ENCODE peak calls at places on chromosomes 1 and 21, in five cellular contexts. H is AG08396, J is HS-27A, B is Right ventricle myocardium superior, T is HuH-7.5. F is an unnamed sample.

GRCh38 chr21:36881223-36881622 is 85.2 kb downstream of the HLCS start:
- DNase-seq in B (no peak), H (no peak), J (no peak), T (no peak), F (no peak)

GRCh38 chr1:231850786-231851185 is 224.2 kb downstream of the DISC1 start:
- DNase-seq in J (no peak), T (no peak), B (peak), H (no peak), F (no peak)

GRCh38 chr1:79708646-79709237 is 702.2 kb upstream of the ADGRL4 start:
- DNase-seq in H (no peak), J (no peak), B (no peak), T (no peak), F (no peak)

GRCh38 chr1:202213361-202214088 is 19.9 kb downstream of the LGR6 start:
- DNase-seq in T (no peak), B (no peak), H (no peak), J (no peak), F (no peak)

GRCh38 chr1:99131541-99131940 is 126.9 kb upstream of the PLPPR5 start:
- DNase-seq in J (no peak), T (no peak), B (no peak), H (no peak), F (no peak)

GRCh38 chr1:177915641-177916040 is 54.2 kb downstream of the SEC16B start:
- DNase-seq in J (no peak), B (no peak), H (no peak), T (no peak), F (no peak)

GRCh38 chr1:230208619-230209261 is 141.7 kb downstream of the GALNT2 start:
- DNase-seq in H (no peak), J (no peak), B (no peak), T (no peak), F (peak)

GRCh38 chr1:235030919-235031596 is 97.6 kb downstream of the TOMM20 start:
- DNase-seq in T (no peak), H (no peak), J (no peak), B (no peak), F (no peak)

GRCh38 chr1:92822907-92823306 is 8.9 kb upstream of the RPL5 start:
- DNase-seq in J (peak), H (peak), T (no peak), B (no peak), F (no peak)

GRCh38 chr1:157442065-157442464 is 110.2 kb downstream of the FCRL5 start:
- DNase-seq in B (no peak), J (no peak), H (no peak), T (no peak), F (no peak)

GRCh38 chr21:36419996-36420395 is 34.8 kb downstream of the CHAF1B start:
- DNase-seq in T (peak), H (peak), J (peak), B (peak), F (peak)

GRCh38 chr1:161740871-161741270 is 8.7 kb upstream of the DUSP12 start:
- DNase-seq in H (no peak), B (no peak), T (no peak), J (no peak), F (no peak)

GRCh38 chr1:228228601-228229074 is 20.8 kb downstream of the OBSCN start:
- DNase-seq in J (no peak), B (no peak), T (no peak), H (no peak), F (no peak)

GRCh38 chr1:159170639-159171038 is 776 bp upstream of the CADM3 start:
- DNase-seq in J (no peak), B (no peak), H (no peak), T (no peak), F (no peak)

GRCh38 chr21:46126321-46127238 is 28.7 kb downstream of the COL6A2 start:
- DNase-seq in T (no peak), H (no peak), B (peak), J (no peak), F (no peak)

GRCh38 chr1:223244366-223245103 is 101.5 kb upstream of the TLR5 start:
- DNase-seq in H (no peak), B (no peak), J (no peak), T (no peak), F (no peak)

GRCh38 chr1:197469620-197470210 is 201.7 kb downstream of the CRB1 start:
- DNase-seq in H (no peak), T (no peak), J (no peak), B (no peak), F (no peak)

GRCh38 chr1:20100632-20101355 is 18.5 kb downstream of the PLA2G2D start:
- DNase-seq in J (peak), B (no peak), H (peak), T (peak), F (peak)

GRCh38 chr1:175090775-175091174 is 23.1 kb downstream of the TNN start:
- DNase-seq in H (no peak), J (no peak), T (no peak), B (peak), F (no peak)

GRCh38 chr21:26659181-26659580 is 86.1 kb upstream of the CYYR1 start:
- DNase-seq in J (no peak), H (no peak), T (no peak), B (no peak), F (no peak)

GRCh38 chr1:111406325-111406768 is 21.2 kb downstream of the OVGP1 start:
- DNase-seq in B (no peak), T (no peak), H (no peak), J (no peak), F (peak)

GRCh38 chr1:63000508-63000907 is 216.6 kb downstream of the ATG4C start:
- DNase-seq in J (no peak), B (no peak), H (no peak), T (no peak), F (no peak)

GRCh38 chr1:58885998-58886397 is 102.2 kb upstream of the JUN start:
- DNase-seq in J (no peak), T (no peak), H (no peak), B (peak), F (no peak)

GRCh38 chr1:217017172-217017571 is 293.9 kb upstream of the ESRRG start:
- DNase-seq in J (no peak), H (no peak), B (no peak), T (no peak), F (no peak)

GRCh38 chr1:234779160-234779538 is 169.2 kb upstream of the IRF2BP2 start:
- DNase-seq in T (no peak), J (no peak), H (no peak), B (peak), F (no peak)

GRCh38 chr1:167128261-167129227 is 34.7 kb downstream of the STYXL2 start:
- DNase-seq in J (no peak), T (no peak), B (no peak), H (no peak), F (no peak)

GRCh38 chr21:25881524-25882376 is 147.0 kb downstream of the GABPA start:
- DNase-seq in H (peak), J (peak), T (peak), B (peak), F (peak)

GRCh38 chr21:33022489-33022827 is 3.3 kb upstream of the OLIG2 start:
- DNase-seq in B (no peak), J (no peak), T (no peak), H (peak), F (no peak)

GRCh38 chr1:110582378-110582777 is 23.8 kb downstream of the KCNA2 start:
- DNase-seq in B (no peak), T (no peak), H (no peak), J (no peak), F (no peak)

GRCh38 chr1:199460933-199461332 is 566.6 kb upstream of the NR5A2 start:
- DNase-seq in T (no peak), J (no peak), H (no peak), B (no peak), F (no peak)

GRCh38 chr1:15749399-15750291 is 7.3 kb downstream of the TMEM82 start:
- DNase-seq in J (no peak), B (no peak), H (no peak), T (no peak), F (no peak)

GRCh38 chr21:40276001-40276400 is 408.8 kb downstream of the PCP4 start:
- DNase-seq in J (no peak), B (no peak), H (no peak), T (no peak), F (no peak)

GRCh38 chr1:67970088-67970487 is 80.3 kb downstream of the DIRAS3 start:
- DNase-seq in J (peak), B (no peak), H (no peak), T (no peak), F (no peak)

GRCh38 chr21:36710729-36711048 is 11.8 kb downstream of the SIM2 start:
- DNase-seq in T (no peak), B (no peak), H (no peak), J (no peak), F (no peak)

GRCh38 chr1:88802950-88803349 is 88.4 kb downstream of the GTF2B start:
- DNase-seq in B (no peak), T (no peak), H (peak), J (peak), F (no peak)

GRCh38 chr1:41515131-41515678 is 30.7 kb upstream of the EDN2 start:
- DNase-seq in J (no peak), B (no peak), H (no peak), T (no peak), F (peak)

GRCh38 chr1:77039739-77040138 is 172.5 kb downstream of the ST6GALNAC5 start:
- DNase-seq in H (peak), T (no peak), J (peak), B (no peak), F (peak)